ENCODE peak calls at places on chromosomes 11 and 22, in eight cellular contexts. Y is GM23338, G is GM12878, W is Panc1, S is HCT116, R is K562, V is HepG2, X is upper lobe of left lung. B is an unnamed sample. For H3K36me3, the result is how much of the 10 kb centered on the place peaks cover.

GRCh38 chr11:67033661-67034166 is 10.8 kb downstream of the SYT12 start:
- ATAC-seq in Y (no peak), G (no peak), W (peak), S (no peak), R (no peak), V (no peak), X (peak), B (no peak)

GRCh38 chr11:38046571-38047135 is 1448.6 kb upstream of the RAG2 start:
- ATAC-seq in Y (peak), G (no peak), W (no peak), S (no peak), R (no peak), V (no peak), X (no peak), B (no peak)

GRCh38 chr11:44601471-44602370 is 36.3 kb downstream of the CD82 start:
- ATAC-seq in Y (no peak), G (peak), W (no peak), S (no peak), R (no peak), V (no peak), X (no peak), B (no peak)

GRCh38 chr22:30217698-30218565 is 28.6 kb downstream of the LIF start:
- ATAC-seq in Y (no peak), G (no peak), W (no peak), S (no peak), R (no peak), V (no peak), X (no peak), B (no peak)

GRCh38 chr11:10413268-10413667 is 41.8 kb upstream of the AMPD3 start:
- ATAC-seq in Y (no peak), G (peak), W (peak), S (peak), R (peak), V (peak), X (no peak), B (no peak)

GRCh38 chr11:134511255-134511654 is 99.2 kb upstream of the B3GAT1 start:
- ATAC-seq in Y (no peak), G (no peak), W (no peak), S (no peak), R (no peak), V (no peak), X (no peak), B (no peak)

GRCh38 chr22:41099036-41099435 is 6.6 kb downstream of the EP300 start:
- ATAC-seq in Y (no peak), G (no peak), W (no peak), S (no peak), R (no peak), V (no peak), X (no peak), B (no peak)

GRCh38 chr22:27223317-27224177 is 566.2 kb downstream of the MIAT start:
- ATAC-seq in Y (no peak), G (no peak), W (no peak), S (peak), R (no peak), V (no peak), X (peak), B (peak)

GRCh38 chr22:36297568-36297967 is 44.6 kb downstream of the APOL1 start:
- ATAC-seq in Y (no peak), G (no peak), W (no peak), S (no peak), R (no peak), V (no peak), X (no peak), B (no peak)

GRCh38 chr11:9203715-9204311 is 61.3 kb downstream of the DENND5A start:
- ATAC-seq in Y (peak), G (peak), W (peak), S (peak), R (peak), V (peak), X (no peak), B (no peak)

GRCh38 chr11:122020902-122021301 is 95.1 kb downstream of the BLID start:
- ATAC-seq in Y (no peak), G (no peak), W (no peak), S (no peak), R (no peak), V (no peak), X (no peak), B (no peak)

GRCh38 chr11:101862410-101863233 is 52.2 kb upstream of the CEP126 start:
- ATAC-seq in Y (peak), G (peak), W (peak), S (peak), R (no peak), V (peak), X (peak), B (peak)

GRCh38 chr11:43969543-43969942 is 27.1 kb downstream of the C11orf96 start:
- ATAC-seq in Y (no peak), G (no peak), W (no peak), S (no peak), R (no peak), V (no peak), X (no peak), B (no peak)

GRCh38 chr11:68312117-68312779 is at the start of gene LRP5:
- ATAC-seq in Y (peak), G (peak), W (peak), S (peak), R (peak), V (no peak), X (peak), B (peak)

GRCh38 chr11:111586305-111586915 is 15.8 kb upstream of the SIK2 start:
- ATAC-seq in Y (peak), G (peak), W (peak), S (peak), R (peak), V (peak), X (peak), B (no peak)

GRCh38 chr11:64876835-64877341 is 1.5 kb downstream of the EHD1 start:
- ATAC-seq in Y (no peak), G (no peak), W (peak), S (peak), R (no peak), V (peak), X (no peak), B (no peak)

GRCh38 chr11:82494988-82495432 is 238.7 kb downstream of the FAM181B start:
- ATAC-seq in Y (peak), G (peak), W (no peak), S (no peak), R (no peak), V (peak), X (peak), B (peak)

GRCh38 chr22:50656122-50657070 is 16.2 kb upstream of the SHANK3 start:
- ATAC-seq in Y (no peak), G (no peak), W (peak), S (peak), R (no peak), V (peak), X (peak), B (peak)

GRCh38 chr11:11624926-11625325 is 3.1 kb upstream of the GALNT18 start:
- ATAC-seq in Y (no peak), G (no peak), W (no peak), S (no peak), R (no peak), V (no peak), X (no peak), B (no peak)

GRCh38 chr11:134583397-134583990 is 171.5 kb upstream of the B3GAT1 start:
- ATAC-seq in Y (no peak), G (peak), W (no peak), S (no peak), R (no peak), V (no peak), X (peak), B (no peak)

GRCh38 chr22:25372000-25372595 is 152.7 kb downstream of the CRYBB2 start:
- ATAC-seq in Y (no peak), G (no peak), W (no peak), S (no peak), R (no peak), V (peak), X (no peak), B (no peak)

GRCh38 chr11:62909107-62909894 is 11.9 kb downstream of the CHRM1 start:
- ATAC-seq in Y (peak), G (peak), W (peak), S (peak), R (peak), V (peak), X (peak), B (peak)

GRCh38 chr11:8217926-8218325 is 45.8 kb downstream of the LMO1 start:
- ATAC-seq in Y (no peak), G (no peak), W (no peak), S (no peak), R (no peak), V (no peak), X (no peak), B (no peak)

GRCh38 chr11:69915501-69916250 is 96.5 kb upstream of the FGF3 start:
- ATAC-seq in Y (peak), G (peak), W (peak), S (peak), R (peak), V (peak), X (peak), B (peak)

GRCh38 chr11:12581923-12582322 is 92.3 kb upstream of the TEAD1 start:
- ATAC-seq in Y (peak), G (peak), W (peak), S (peak), R (peak), V (no peak), X (peak), B (no peak)

GRCh38 chr11:60899021-60899936 is 7.1 kb downstream of the PRPF19 start:
- ATAC-seq in Y (peak), G (peak), W (peak), S (peak), R (peak), V (peak), X (peak), B (peak)

GRCh38 chr11:113773092-113773415 is 438 bp downstream of the ZW10 start:
- ATAC-seq in Y (peak), G (peak), W (peak), S (peak), R (peak), V (peak), X (peak), B (peak)

GRCh38 chr11:120327311-120327710 is 2.2 kb downstream of the TLCD5 start:
- ATAC-seq in Y (no peak), G (no peak), W (no peak), S (no peak), R (no peak), V (no peak), X (no peak), B (no peak)

GRCh38 chr22:36160499-36160942 is at the start of gene APOL3:
- ATAC-seq in Y (no peak), G (peak), W (no peak), S (no peak), R (no peak), V (no peak), X (peak), B (peak)

GRCh38 chr11:59559886-59560285 is 48.5 kb downstream of the OR4D9 start:
- ATAC-seq in Y (peak), G (peak), W (no peak), S (peak), R (peak), V (peak), X (peak), B (no peak)

GRCh38 chr11:40722179-40722795 is 737.2 kb downstream of the LRRC4C start:
- ATAC-seq in Y (peak), G (peak), W (peak), S (no peak), R (no peak), V (peak), X (no peak), B (no peak)

GRCh38 chr11:114216804-114217195 is 79.4 kb upstream of the NNMT start:
- ATAC-seq in Y (no peak), G (no peak), W (no peak), S (no peak), R (peak), V (no peak), X (no peak), B (no peak)

GRCh38 chr11:103892603-103893002 is 143.8 kb upstream of the DDI1 start:
- ATAC-seq in Y (no peak), G (no peak), W (no peak), S (no peak), R (no peak), V (no peak), X (no peak), B (no peak)

GRCh38 chr11:113435190-113435968 is 39.8 kb downstream of the DRD2 start:
- ATAC-seq in Y (no peak), G (no peak), W (no peak), S (no peak), R (no peak), V (no peak), X (no peak), B (no peak)

GRCh38 chr22:50705851-50706351 is 32.1 kb upstream of the ACR start:
- ATAC-seq in Y (no peak), G (no peak), W (no peak), S (no peak), R (no peak), V (no peak), X (no peak), B (no peak)

GRCh38 chr22:49103314-49104052 is 724.2 kb downstream of the BRD1 start:
- ATAC-seq in Y (peak), G (no peak), W (no peak), S (no peak), R (no peak), V (no peak), X (no peak), B (no peak)
- TF ChIP-seq POLR2AphosphoS5 in Y (no peak), G (no peak), W (no peak), S (no peak), R (no peak), V (no peak), X (no peak), B (no peak)

GRCh38 chr11:85965202-85965601 is 103.7 kb downstream of the PICALM start:
- ATAC-seq in Y (no peak), G (no peak), W (no peak), S (no peak), R (no peak), V (no peak), X (peak), B (no peak)
- H3K36me3 ChIP-seq in Y (under half), G (under half), W (under half), S (under half), R (half or more), V (half or more), X (under half), B (under half)

DNA sequence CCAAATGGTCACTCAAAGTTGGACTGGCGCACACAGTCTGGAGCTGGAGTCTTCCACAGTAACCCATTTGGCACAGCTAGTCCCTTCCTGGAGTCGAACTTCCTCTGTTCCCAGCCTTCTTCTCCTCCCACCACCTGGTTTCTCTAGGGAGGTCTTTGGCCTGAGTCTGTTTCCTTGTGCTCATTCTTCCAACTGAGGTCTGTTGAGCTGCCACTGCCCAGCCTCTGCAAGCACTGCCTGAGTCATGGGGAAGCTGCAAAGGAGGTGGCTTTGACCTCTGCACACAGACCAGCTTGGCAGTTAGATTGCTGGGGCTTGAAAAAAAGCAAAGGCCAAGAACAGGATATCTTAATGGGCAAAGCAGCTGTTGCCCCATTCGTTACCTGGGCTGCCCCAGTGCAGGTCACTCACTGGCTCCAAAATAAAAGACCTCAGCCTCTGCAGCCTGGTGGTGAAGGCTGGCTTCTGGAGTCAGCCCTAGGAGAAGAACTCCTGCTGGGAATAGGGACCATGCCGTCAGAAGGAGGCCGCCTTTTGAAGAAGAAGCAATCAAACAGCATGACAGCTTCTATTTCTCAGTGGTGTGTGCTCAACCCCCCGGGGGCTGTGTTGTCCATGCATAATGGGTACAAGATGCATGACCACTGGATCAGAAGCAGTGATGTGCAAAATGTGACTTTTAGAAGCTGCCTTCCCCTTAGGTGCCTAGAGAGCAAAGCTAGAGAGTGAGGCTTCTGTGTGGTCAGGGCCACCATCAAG is 3.0 kb downstream of the ADAMTS15 start:
- ATAC-seq in Y (no peak), G (no peak), W (peak), S (no peak), R (no peak), V (no peak), X (peak), B (peak)
- TF ChIP-seq POLR2AphosphoS5 in Y (no peak), G (no peak), W (no peak), S (no peak), R (no peak), V (no peak), X (no peak), B (no peak)

GRCh38 chr11:107576497-107577086 is 11.1 kb upstream of the ALKBH8 start:
- ATAC-seq in Y (peak), G (peak), W (peak), S (peak), R (peak), V (peak), X (peak), B (no peak)
- H3K36me3 ChIP-seq in Y (under half), G (under half), W (under half), S (under half), R (under half), V (under half), X (under half), B (under half)

GRCh38 chr22:21942407-21942895 is 10.2 kb downstream of the PPM1F start:
- ATAC-seq in Y (no peak), G (no peak), W (peak), S (peak), R (no peak), V (no peak), X (peak), B (peak)
- TF ChIP-seq POLR2AphosphoS5 in Y (no peak), G (no peak), W (no peak), S (no peak), R (no peak), V (no peak), X (peak), B (peak)

DNA sequence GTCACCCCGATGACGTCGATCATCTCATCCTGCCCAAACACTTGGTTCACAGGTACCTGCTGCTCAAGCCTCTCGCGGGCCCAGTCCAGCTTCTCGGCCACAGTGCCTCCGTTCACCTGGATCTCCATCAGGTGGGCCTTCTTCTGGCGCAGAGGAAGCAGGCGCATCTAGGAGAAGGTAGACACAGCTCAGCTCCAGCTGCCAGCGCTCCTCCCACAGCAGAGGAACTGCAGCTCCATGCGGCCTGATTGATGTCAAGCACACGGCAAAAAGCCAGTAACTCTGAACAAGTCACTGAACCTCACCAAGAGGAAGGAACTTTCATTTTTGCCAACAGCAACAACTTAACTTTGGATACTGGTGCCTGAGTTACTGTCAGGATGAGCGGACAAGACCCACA is 4.0 kb downstream of the RPL3 start:
- ATAC-seq in Y (no peak), G (no peak), W (no peak), S (no peak), R (no peak), V (no peak), X (no peak), B (no peak)
- H3K36me3 ChIP-seq in Y (half or more), G (half or more), W (under half), S (under half), R (half or more), V (half or more), X (half or more), B (half or more)